ENCODE peak calls at places on chromosomes 5 and 9, in eight cellular contexts. One of them, this sample, is unnamed.

GRCh38 chr5:107719207-107719606 is 48.5 kb upstream of the EFNA5 start:
- DNase-seq in NCI-H774: no peak
- DNase-seq in stimulated activated CD4-positive, alpha-beta T cell treated with anti-CD3 and anti-CD28 coated beads, Interleukin-2, amount 100 ng/mL, for 48 hours: no peak
- DNase-seq in Panc1: no peak
- DNase-seq in C1 segment of cervical spinal cord: no peak
- DNase-seq in lung microvascular endothelial cell: no peak
- DNase-seq in stimulated activated effector memory CD8-positive, alpha-beta T cell treated with anti-CD3 and anti-CD28 coated beads, Interleukin-12 subunit alpha, Interleukin-12 subunit beta, amount 100 ng/mL, for 72 hours: no peak
- DNase-seq in AG09319: no peak
- DNase-seq in this sample: no peak

GRCh38 chr5:68429510-68429909 is 214.0 kb downstream of the PIK3R1 start:
- DNase-seq in NCI-H774: no peak
- DNase-seq in stimulated activated CD4-positive, alpha-beta T cell treated with anti-CD3 and anti-CD28 coated beads, Interleukin-2, amount 100 ng/mL, for 48 hours: no peak
- DNase-seq in Panc1: no peak
- DNase-seq in C1 segment of cervical spinal cord: no peak
- DNase-seq in lung microvascular endothelial cell: no peak
- DNase-seq in stimulated activated effector memory CD8-positive, alpha-beta T cell treated with anti-CD3 and anti-CD28 coated beads, Interleukin-12 subunit alpha, Interleukin-12 subunit beta, amount 100 ng/mL, for 72 hours: no peak
- DNase-seq in AG09319: no peak
- DNase-seq in this sample: no peak

GRCh38 chr5:4802044-4802443 is 338.1 kb upstream of the ADAMTS16 start:
- DNase-seq in NCI-H774: no peak
- DNase-seq in stimulated activated CD4-positive, alpha-beta T cell treated with anti-CD3 and anti-CD28 coated beads, Interleukin-2, amount 100 ng/mL, for 48 hours: no peak
- DNase-seq in Panc1: no peak
- DNase-seq in C1 segment of cervical spinal cord: no peak
- DNase-seq in lung microvascular endothelial cell: no peak
- DNase-seq in stimulated activated effector memory CD8-positive, alpha-beta T cell treated with anti-CD3 and anti-CD28 coated beads, Interleukin-12 subunit alpha, Interleukin-12 subunit beta, amount 100 ng/mL, for 72 hours: no peak
- DNase-seq in AG09319: no peak
- DNase-seq in this sample: peak

GRCh38 chr5:2901511-2901910 is 150.0 kb upstream of the IRX2 start:
- DNase-seq in NCI-H774: no peak
- DNase-seq in stimulated activated CD4-positive, alpha-beta T cell treated with anti-CD3 and anti-CD28 coated beads, Interleukin-2, amount 100 ng/mL, for 48 hours: no peak
- DNase-seq in Panc1: no peak
- DNase-seq in C1 segment of cervical spinal cord: no peak
- DNase-seq in lung microvascular endothelial cell: no peak
- DNase-seq in stimulated activated effector memory CD8-positive, alpha-beta T cell treated with anti-CD3 and anti-CD28 coated beads, Interleukin-12 subunit alpha, Interleukin-12 subunit beta, amount 100 ng/mL, for 72 hours: no peak
- DNase-seq in AG09319: no peak
- DNase-seq in this sample: no peak

GRCh38 chr5:119367502-119368237 is 11.9 kb downstream of the TNFAIP8 start:
- DNase-seq in NCI-H774: no peak
- DNase-seq in stimulated activated CD4-positive, alpha-beta T cell treated with anti-CD3 and anti-CD28 coated beads, Interleukin-2, amount 100 ng/mL, for 48 hours: no peak
- DNase-seq in Panc1: no peak
- DNase-seq in C1 segment of cervical spinal cord: no peak
- DNase-seq in lung microvascular endothelial cell: peak
- DNase-seq in stimulated activated effector memory CD8-positive, alpha-beta T cell treated with anti-CD3 and anti-CD28 coated beads, Interleukin-12 subunit alpha, Interleukin-12 subunit beta, amount 100 ng/mL, for 72 hours: no peak
- DNase-seq in AG09319: no peak
- DNase-seq in this sample: no peak

GRCh38 chr5:176652136-176652535 is 4.9 kb downstream of the TSPAN17 start:
- DNase-seq in NCI-H774: no peak
- DNase-seq in stimulated activated CD4-positive, alpha-beta T cell treated with anti-CD3 and anti-CD28 coated beads, Interleukin-2, amount 100 ng/mL, for 48 hours: no peak
- DNase-seq in Panc1: no peak
- DNase-seq in C1 segment of cervical spinal cord: peak
- DNase-seq in lung microvascular endothelial cell: peak
- DNase-seq in stimulated activated effector memory CD8-positive, alpha-beta T cell treated with anti-CD3 and anti-CD28 coated beads, Interleukin-12 subunit alpha, Interleukin-12 subunit beta, amount 100 ng/mL, for 72 hours: no peak
- DNase-seq in AG09319: no peak
- DNase-seq in this sample: no peak

GRCh38 chr9:114718801-114719221 is 36.8 kb upstream of the TEX48 start:
- DNase-seq in NCI-H774: no peak
- DNase-seq in stimulated activated CD4-positive, alpha-beta T cell treated with anti-CD3 and anti-CD28 coated beads, Interleukin-2, amount 100 ng/mL, for 48 hours: peak
- DNase-seq in Panc1: no peak
- DNase-seq in C1 segment of cervical spinal cord: no peak
- DNase-seq in lung microvascular endothelial cell: no peak
- DNase-seq in stimulated activated effector memory CD8-positive, alpha-beta T cell treated with anti-CD3 and anti-CD28 coated beads, Interleukin-12 subunit alpha, Interleukin-12 subunit beta, amount 100 ng/mL, for 72 hours: peak
- DNase-seq in AG09319: no peak
- DNase-seq in this sample: no peak

GRCh38 chr9:99823392-99824377 is 2.0 kb downstream of the NR4A3 start:
- DNase-seq in NCI-H774: no peak
- DNase-seq in stimulated activated CD4-positive, alpha-beta T cell treated with anti-CD3 and anti-CD28 coated beads, Interleukin-2, amount 100 ng/mL, for 48 hours: peak
- DNase-seq in Panc1: no peak
- DNase-seq in C1 segment of cervical spinal cord: no peak
- DNase-seq in lung microvascular endothelial cell: peak
- DNase-seq in stimulated activated effector memory CD8-positive, alpha-beta T cell treated with anti-CD3 and anti-CD28 coated beads, Interleukin-12 subunit alpha, Interleukin-12 subunit beta, amount 100 ng/mL, for 72 hours: peak
- DNase-seq in AG09319: no peak
- DNase-seq in this sample: peak

GRCh38 chr5:136011427-136012001 is 17.3 kb upstream of the TGFBI start:
- DNase-seq in NCI-H774: no peak
- DNase-seq in stimulated activated CD4-positive, alpha-beta T cell treated with anti-CD3 and anti-CD28 coated beads, Interleukin-2, amount 100 ng/mL, for 48 hours: no peak
- DNase-seq in Panc1: no peak
- DNase-seq in C1 segment of cervical spinal cord: no peak
- DNase-seq in lung microvascular endothelial cell: peak
- DNase-seq in stimulated activated effector memory CD8-positive, alpha-beta T cell treated with anti-CD3 and anti-CD28 coated beads, Interleukin-12 subunit alpha, Interleukin-12 subunit beta, amount 100 ng/mL, for 72 hours: no peak
- DNase-seq in AG09319: no peak
- DNase-seq in this sample: peak

GRCh38 chr5:157366741-157367684 is 93.0 kb upstream of the NIPAL4 start:
- DNase-seq in NCI-H774: no peak
- DNase-seq in stimulated activated CD4-positive, alpha-beta T cell treated with anti-CD3 and anti-CD28 coated beads, Interleukin-2, amount 100 ng/mL, for 48 hours: no peak
- DNase-seq in Panc1: no peak
- DNase-seq in C1 segment of cervical spinal cord: no peak
- DNase-seq in lung microvascular endothelial cell: peak
- DNase-seq in stimulated activated effector memory CD8-positive, alpha-beta T cell treated with anti-CD3 and anti-CD28 coated beads, Interleukin-12 subunit alpha, Interleukin-12 subunit beta, amount 100 ng/mL, for 72 hours: no peak
- DNase-seq in AG09319: peak
- DNase-seq in this sample: peak

GRCh38 chr5:67160985-67161384 is 35.6 kb downstream of the CD180 start:
- DNase-seq in NCI-H774: no peak
- DNase-seq in stimulated activated CD4-positive, alpha-beta T cell treated with anti-CD3 and anti-CD28 coated beads, Interleukin-2, amount 100 ng/mL, for 48 hours: no peak
- DNase-seq in Panc1: peak
- DNase-seq in C1 segment of cervical spinal cord: no peak
- DNase-seq in lung microvascular endothelial cell: no peak
- DNase-seq in stimulated activated effector memory CD8-positive, alpha-beta T cell treated with anti-CD3 and anti-CD28 coated beads, Interleukin-12 subunit alpha, Interleukin-12 subunit beta, amount 100 ng/mL, for 72 hours: no peak
- DNase-seq in AG09319: no peak
- DNase-seq in this sample: peak

GRCh38 chr9:19782005-19782404 is 6.8 kb downstream of the SLC24A2 start:
- DNase-seq in NCI-H774: no peak
- DNase-seq in stimulated activated CD4-positive, alpha-beta T cell treated with anti-CD3 and anti-CD28 coated beads, Interleukin-2, amount 100 ng/mL, for 48 hours: no peak
- DNase-seq in Panc1: no peak
- DNase-seq in C1 segment of cervical spinal cord: no peak
- DNase-seq in lung microvascular endothelial cell: peak
- DNase-seq in stimulated activated effector memory CD8-positive, alpha-beta T cell treated with anti-CD3 and anti-CD28 coated beads, Interleukin-12 subunit alpha, Interleukin-12 subunit beta, amount 100 ng/mL, for 72 hours: no peak
- DNase-seq in AG09319: no peak
- DNase-seq in this sample: no peak

GRCh38 chr9:121529237-121529987 is 29.8 kb upstream of the GGTA1 start:
- DNase-seq in NCI-H774: no peak
- DNase-seq in stimulated activated CD4-positive, alpha-beta T cell treated with anti-CD3 and anti-CD28 coated beads, Interleukin-2, amount 100 ng/mL, for 48 hours: no peak
- DNase-seq in Panc1: no peak
- DNase-seq in C1 segment of cervical spinal cord: no peak
- DNase-seq in lung microvascular endothelial cell: peak
- DNase-seq in stimulated activated effector memory CD8-positive, alpha-beta T cell treated with anti-CD3 and anti-CD28 coated beads, Interleukin-12 subunit alpha, Interleukin-12 subunit beta, amount 100 ng/mL, for 72 hours: no peak
- DNase-seq in AG09319: peak
- DNase-seq in this sample: peak

GRCh38 chr5:54021413-54022155 is 288.8 kb downstream of the ARL15 start:
- DNase-seq in NCI-H774: no peak
- DNase-seq in stimulated activated CD4-positive, alpha-beta T cell treated with anti-CD3 and anti-CD28 coated beads, Interleukin-2, amount 100 ng/mL, for 48 hours: no peak
- DNase-seq in Panc1: no peak
- DNase-seq in C1 segment of cervical spinal cord: no peak
- DNase-seq in lung microvascular endothelial cell: no peak
- DNase-seq in stimulated activated effector memory CD8-positive, alpha-beta T cell treated with anti-CD3 and anti-CD28 coated beads, Interleukin-12 subunit alpha, Interleukin-12 subunit beta, amount 100 ng/mL, for 72 hours: no peak
- DNase-seq in AG09319: no peak
- DNase-seq in this sample: peak

GRCh38 chr9:73437758-73438157 is 286.1 kb downstream of the ANXA1 start:
- DNase-seq in NCI-H774: no peak
- DNase-seq in stimulated activated CD4-positive, alpha-beta T cell treated with anti-CD3 and anti-CD28 coated beads, Interleukin-2, amount 100 ng/mL, for 48 hours: no peak
- DNase-seq in Panc1: no peak
- DNase-seq in C1 segment of cervical spinal cord: no peak
- DNase-seq in lung microvascular endothelial cell: no peak
- DNase-seq in stimulated activated effector memory CD8-positive, alpha-beta T cell treated with anti-CD3 and anti-CD28 coated beads, Interleukin-12 subunit alpha, Interleukin-12 subunit beta, amount 100 ng/mL, for 72 hours: no peak
- DNase-seq in AG09319: peak
- DNase-seq in this sample: peak